ENCODE peak calls at places on chromosomes 3 and 15, in five cellular contexts. C is left cardiac atrium, R is memory B cell, E is NCI-H1092, H is H7. J is an unnamed sample.

GRCh38 chr3:62653806-62654205 is 221.4 kb downstream of the CADPS start:
- DNase-seq in R (no peak), E (no peak), H (no peak), C (no peak), J (no peak)

GRCh38 chr3:141373768-141374526 is 5.6 kb downstream of the ZBTB38 start:
- DNase-seq in C (no peak), R (no peak), H (no peak), E (no peak), J (peak)

GRCh38 chr3:39234705-39235104 is 42.3 kb upstream of the XIRP1 start:
- DNase-seq in H (no peak), E (no peak), C (no peak), R (no peak), J (no peak)

GRCh38 chr3:132232231-132232792 is 84.9 kb upstream of the ACP3 start:
- DNase-seq in E (no peak), R (no peak), C (no peak), H (no peak), J (no peak)

GRCh38 chr3:42846682-42847522 is 28.8 kb downstream of the CYP8B1 start:
- DNase-seq in E (no peak), C (no peak), H (no peak), R (peak), J (no peak)

GRCh38 chr3:127694467-127695215 is 21.9 kb downstream of the ABTB1 start:
- DNase-seq in H (peak), R (no peak), E (peak), C (peak), J (peak)

GRCh38 chr15:84727429-84727828 is 11.5 kb upstream of the SEC11A start:
- DNase-seq in C (no peak), H (no peak), R (no peak), E (no peak), J (no peak)

GRCh38 chr15:41493205-41493901 is at the start of gene ITPKA:
- DNase-seq in H (peak), E (peak), R (peak), C (peak), J (peak)

GRCh38 chr15:70486451-70487379 is 276.6 kb downstream of the UACA start:
- DNase-seq in E (no peak), C (no peak), H (no peak), R (peak), J (peak)

GRCh38 chr15:90364251-90364650 is 12.2 kb downstream of the ZNF774 start:
- DNase-seq in R (no peak), C (no peak), H (no peak), E (no peak), J (peak)

GRCh38 chr15:69954726-69955125 is 143.0 kb downstream of the TLE3 start:
- DNase-seq in H (no peak), E (no peak), R (no peak), C (no peak), J (no peak)

GRCh38 chr15:101502572-101503295 is 13.2 kb upstream of the PCSK6 start:
- DNase-seq in C (no peak), E (no peak), R (no peak), H (peak), J (no peak)

GRCh38 chr3:141942006-141942405 is 65.6 kb downstream of the ATP1B3 start:
- DNase-seq in C (no peak), E (no peak), R (no peak), H (no peak), J (no peak)

GRCh38 chr15:73867426-73867825 is 5.9 kb upstream of the TBC1D21 start:
- DNase-seq in C (no peak), R (no peak), E (no peak), H (no peak), J (no peak)

GRCh38 chr3:152254031-152254430 is 14.7 kb upstream of the MBNL1 start:
- DNase-seq in R (peak), H (no peak), C (no peak), E (no peak), J (no peak)

GRCh38 chr3:16303037-16303436 is 38.0 kb downstream of the OXNAD1 start:
- DNase-seq in R (no peak), E (no peak), H (no peak), C (no peak), J (no peak)

GRCh38 chr15:94029495-94029894 is 201.9 kb upstream of the MCTP2 start:
- DNase-seq in H (no peak), C (no peak), E (no peak), R (no peak), J (peak)

GRCh38 chr15:80779658-80780415 is 667 bp downstream of the CEMIP start:
- DNase-seq in H (peak), C (peak), E (no peak), R (no peak), J (peak)

GRCh38 chr3:185153861-185154629 is 1.2 kb upstream of the C3orf70 start:
- DNase-seq in H (peak), C (no peak), E (no peak), R (no peak), J (no peak)

GRCh38 chr3:100402150-100402706 is 889 bp downstream of the LNP1 start:
- DNase-seq in R (no peak), H (no peak), C (no peak), E (peak), J (peak)

GRCh38 chr3:25565807-25566206 is 98.9 kb downstream of the TOP2B start:
- DNase-seq in E (no peak), H (no peak), R (no peak), C (no peak), J (no peak)

GRCh38 chr3:41204369-41204768 is 5.1 kb downstream of the CTNNB1 start:
- DNase-seq in H (no peak), R (no peak), C (no peak), E (no peak), J (no peak)

GRCh38 chr3:111667621-111668239 is 72.6 kb upstream of the ZBED2 start:
- DNase-seq in C (peak), R (peak), E (no peak), H (no peak), J (peak)

GRCh38 chr3:16357698-16358097 is 92.7 kb downstream of the OXNAD1 start:
- DNase-seq in R (no peak), H (no peak), C (no peak), E (no peak), J (no peak)

GRCh38 chr15:74957301-74958035 is 896 bp upstream of the RPP25 start:
- DNase-seq in C (peak), E (no peak), R (no peak), H (peak), J (no peak)

J was measured in mammary epithelial cell.